ENCODE peak calls at places on chromosome 22, in seven cellular contexts. F is right cardiac atrium, O is AG04450, X is upper lobe of right lung, Q is adrenal gland, H is kidney epithelial cell, U is gastrocnemius medialis. E is an unnamed sample.
A peak's percentile ranks its signal among the peaks of the same experiment; 100 is the strongest.

GRCh38 chr22:40210814-40211213 is 33.1 kb downstream of the TNRC6B start:
- DNase-seq in F (no peak), Q (no peak), O (no peak), U (no peak), H (no peak), X (no peak), E (no peak)

GRCh38 chr22:45200862-45201511 is 37.3 kb downstream of the NUP50 start:
- DNase-seq in U (no peak), O (peak; percentile 92), X (no peak), H (no peak), Q (no peak), F (no peak), E (no peak)

GRCh38 chr22:38924197-38924952 is 33.0 kb upstream of the APOBEC3A start:
- DNase-seq in Q (peak; percentile 80), X (peak; percentile 83), U (no peak), F (peak; percentile 85), O (peak; percentile 60), H (peak; percentile 79), E (peak; percentile 60)

GRCh38 chr22:32158712-32159533 is at the start of gene C22orf42:
- DNase-seq in Q (no peak), O (no peak), U (no peak), F (no peak), X (no peak), H (no peak), E (no peak)

GRCh38 chr22:25759825-25760231 is 17.8 kb downstream of the MYO18B start:
- DNase-seq in Q (no peak), H (peak; percentile 92), X (no peak), O (peak; percentile 61), U (no peak), F (peak; percentile 64), E (no peak)

GRCh38 chr22:47107431-47107830 is 345.0 kb downstream of the TBC1D22A start:
- DNase-seq in Q (no peak), O (peak; percentile 48), X (no peak), F (no peak), U (no peak), H (peak; percentile 41), E (no peak)

GRCh38 chr22:31556627-31557203 is 60.4 kb downstream of the SFI1 start:
- DNase-seq in O (peak; percentile 8), Q (no peak), U (no peak), F (no peak), X (no peak), H (no peak), E (no peak)

GRCh38 chr22:37230673-37231405 is 13.2 kb downstream of the RAC2 start:
- DNase-seq in U (no peak), O (no peak), F (no peak), X (peak; percentile 60), H (no peak), Q (peak; percentile 43), E (peak; percentile 8)

GRCh38 chr22:37748659-37749058 is 51.8 kb downstream of the TRIOBP start:
- DNase-seq in H (no peak), X (no peak), O (no peak), F (no peak), U (no peak), Q (no peak), E (no peak)

GRCh38 chr22:39181356-39181755 is 28.9 kb upstream of the CBX7 start:
- DNase-seq in F (no peak), X (no peak), H (no peak), U (no peak), Q (no peak), O (no peak), E (no peak)

GRCh38 chr22:38866024-38866398 is 6.0 kb downstream of the CBX6 start:
- DNase-seq in F (no peak), U (no peak), X (no peak), H (no peak), Q (no peak), O (no peak), E (no peak)

GRCh38 chr22:46149998-46150549 is at the start of gene PPARA:
- DNase-seq in U (peak; percentile 85), H (peak; percentile 23), Q (peak; percentile 92), F (peak; percentile 93), O (peak; percentile 13), X (peak; percentile 96), E (peak; percentile 96)

GRCh38 chr22:44197271-44197670 is 16.5 kb downstream of the PARVG start:
- DNase-seq in U (no peak), F (no peak), H (no peak), X (no peak), O (no peak), Q (no peak), E (no peak)

GRCh38 chr22:38243007-38243775 is 29.6 kb downstream of the TMEM184B start:
- DNase-seq in U (no peak), O (peak; percentile 45), X (no peak), Q (no peak), H (no peak), F (peak; percentile 60), E (peak; percentile 71)

GRCh38 chr22:38051900-38052862 is 5.0 kb upstream of the PICK1 start:
- DNase-seq in Q (peak; percentile 74), H (no peak), O (peak; percentile 30), X (peak; percentile 88), U (peak; percentile 57), F (peak; percentile 81), E (peak; percentile 77)

GRCh38 chr22:44245438-44245837 is 64.7 kb downstream of the PARVG start:
- DNase-seq in H (no peak), X (no peak), O (no peak), U (no peak), F (no peak), Q (no peak), E (no peak)

GRCh38 chr22:23389271-23390071 is 190.6 kb downstream of the IGLL1 start:
- DNase-seq in F (no peak), H (no peak), O (no peak), X (no peak), U (no peak), Q (no peak), E (no peak)
- H3K27me3 ChIP-seq in F (no peaks in the 10 kb centered on the region), H (peaks cover 7% of the 10 kb centered on the region), O (no peaks in the 10 kb centered on the region), X (no peaks in the 10 kb centered on the region), U (no peaks in the 10 kb centered on the region), Q (no peaks in the 10 kb centered on the region), E (no peaks in the 10 kb centered on the region)

GRCh38 chr22:48895341-48895740 is 932.3 kb downstream of the BRD1 start:
- DNase-seq in H (no peak), F (no peak), U (no peak), X (peak; percentile 37), O (no peak), Q (no peak), E (no peak)

GRCh38 chr22:48893288-48894063 is 934.2 kb downstream of the BRD1 start:
- DNase-seq in H (no peak), Q (no peak), X (peak; percentile 35), F (no peak), O (no peak), U (no peak), E (no peak)

GRCh38 chr22:48894064-48894671 is 933.5 kb downstream of the BRD1 start:
- DNase-seq in F (no peak), U (no peak), H (no peak), Q (no peak), X (peak; percentile 47), O (no peak), E (no peak)

GRCh38 chr22:48895831-48896765 is 931.6 kb downstream of the BRD1 start:
- DNase-seq in F (no peak), Q (no peak), U (no peak), O (no peak), X (peak; percentile 35), H (no peak), E (no peak)

GRCh38 chr22:48894804-48895250 is 932.8 kb downstream of the BRD1 start:
- DNase-seq in X (peak; percentile 57), Q (no peak), H (no peak), O (no peak), F (no peak), U (no peak), E (no peak)
- H3K27me3 ChIP-seq in X (no peaks in the 10 kb centered on the region), Q (no peaks in the 10 kb centered on the region), H (no peaks in the 10 kb centered on the region), O (no peaks in the 10 kb centered on the region), F (no peaks in the 10 kb centered on the region), U (no peaks in the 10 kb centered on the region), E (no peaks in the 10 kb centered on the region)

GRCh38 chr22:22094921-22095320 is 112.3 kb upstream of the TOP3B start:
- DNase-seq in O (peak; percentile 85), X (no peak), H (no peak), Q (no peak), U (no peak), F (no peak), E (no peak)

GRCh38 chr22:22099833-22100812 is 117.5 kb upstream of the TOP3B start:
- DNase-seq in O (no peak), H (no peak), Q (no peak), F (no peak), X (no peak), U (no peak), E (no peak)

GRCh38 chr22:22097727-22098228 is 115.2 kb upstream of the TOP3B start:
- DNase-seq in Q (no peak), U (no peak), H (no peak), F (no peak), X (no peak), O (no peak), E (no peak)

GRCh38 chr22:22099194-22099486 is 116.6 kb upstream of the TOP3B start:
- DNase-seq in O (no peak), U (no peak), X (no peak), F (no peak), Q (no peak), H (no peak), E (no peak)

GRCh38 chr22:22098457-22099193 is 116.0 kb upstream of the TOP3B start:
- DNase-seq in Q (no peak), U (no peak), F (no peak), O (no peak), X (no peak), H (no peak), E (no peak)
- H3K27me3 ChIP-seq in Q (no peaks in the 10 kb centered on the region), U (no peaks in the 10 kb centered on the region), F (no peaks in the 10 kb centered on the region), O (peaks cover 4% of the 10 kb centered on the region), X (peaks cover 20% of the 10 kb centered on the region), H (peaks cover 5% of the 10 kb centered on the region), E (no peaks in the 10 kb centered on the region)

DNA sequence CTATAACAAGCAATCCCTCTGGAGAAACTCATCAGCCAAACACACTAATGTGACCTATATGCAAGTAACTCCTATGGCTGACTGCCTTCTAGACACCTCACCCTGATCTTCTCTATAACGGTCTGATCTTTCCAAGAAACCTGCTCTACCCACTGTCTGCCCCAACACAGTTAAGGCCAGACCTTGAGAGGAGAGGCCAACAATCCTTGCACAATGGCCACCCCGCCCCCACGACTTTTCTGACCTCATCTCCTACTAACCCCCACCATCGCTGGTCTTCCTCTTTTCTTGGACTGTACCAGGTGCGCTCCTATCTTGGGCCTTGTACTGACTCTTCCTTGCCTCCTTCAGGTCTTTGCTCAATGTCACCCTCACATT is 12.5 kb downstream of the HIRA start:
- DNase-seq in Q (peak; percentile 21), X (no peak), O (no peak), H (no peak), U (no peak), F (no peak), E (no peak)
- H3K27me3 ChIP-seq in Q (no peaks in the 10 kb centered on the region), X (no peaks in the 10 kb centered on the region), O (no peaks in the 10 kb centered on the region), H (no peaks in the 10 kb centered on the region), U (no peaks in the 10 kb centered on the region), F (no peaks in the 10 kb centered on the region), E (no peaks in the 10 kb centered on the region)

GRCh38 chr22:49951986-49952896 is 8.3 kb upstream of the PIM3 start:
- DNase-seq in H (no peak), X (no peak), O (peak; percentile 69), Q (no peak), F (no peak), U (no peak), E (no peak)
- H3K27me3 ChIP-seq in H (no peaks in the 10 kb centered on the region), X (no peaks in the 10 kb centered on the region), O (no peaks in the 10 kb centered on the region), Q (no peaks in the 10 kb centered on the region), F (no peaks in the 10 kb centered on the region), U (no peaks in the 10 kb centered on the region), E (no peaks in the 10 kb centered on the region)